ENCODE peak calls at places on chromosomes 12 and 14, in nine cellular contexts. One of them, this sample, is unnamed.

GRCh38 chr12:48767047-48767446 is 21.8 kb downstream of the ADCY6 start:
- DNase-seq in Calu3: no peak
- DNase-seq in activated gamma-delta T cell treated with Interleukin-2 at 50 U/mL for 16 hours: no peak
- DNase-seq in G401: no peak
- DNase-seq in HCT116: no peak
- DNase-seq in ascending aorta: no peak
- DNase-seq in fibroblast of mammary gland: peak
- DNase-seq in cardiac muscle cell: peak
- DNase-seq in NCI-H1105: no peak
- DNase-seq in this sample: no peak

GRCh38 chr14:81001447-81001846 is 46.0 kb downstream of the TSHR start:
- DNase-seq in fibroblast of mammary gland: no peak
- DNase-seq in HCT116: no peak
- DNase-seq in G401: no peak
- DNase-seq in cardiac muscle cell: no peak
- DNase-seq in ascending aorta: no peak
- DNase-seq in activated gamma-delta T cell treated with Interleukin-2 at 50 U/mL for 16 hours: no peak
- DNase-seq in NCI-H1105: no peak
- DNase-seq in Calu3: no peak
- DNase-seq in this sample: no peak

GRCh38 chr12:15562263-15562662 is 226.9 kb downstream of the EPS8 start:
- DNase-seq in HCT116: no peak
- DNase-seq in G401: no peak
- DNase-seq in Calu3: no peak
- DNase-seq in NCI-H1105: no peak
- DNase-seq in activated gamma-delta T cell treated with Interleukin-2 at 50 U/mL for 16 hours: no peak
- DNase-seq in cardiac muscle cell: no peak
- DNase-seq in fibroblast of mammary gland: peak
- DNase-seq in ascending aorta: no peak
- DNase-seq in this sample: no peak

GRCh38 chr12:42802688-42803279 is 213.2 kb upstream of the PRICKLE1 start:
- DNase-seq in activated gamma-delta T cell treated with Interleukin-2 at 50 U/mL for 16 hours: no peak
- DNase-seq in HCT116: no peak
- DNase-seq in fibroblast of mammary gland: peak
- DNase-seq in G401: no peak
- DNase-seq in ascending aorta: no peak
- DNase-seq in Calu3: no peak
- DNase-seq in NCI-H1105: no peak
- DNase-seq in cardiac muscle cell: peak
- DNase-seq in this sample: no peak

GRCh38 chr12:130497331-130497730 is 159.6 kb downstream of the PIWIL1 start:
- DNase-seq in fibroblast of mammary gland: no peak
- DNase-seq in Calu3: no peak
- DNase-seq in NCI-H1105: no peak
- DNase-seq in G401: no peak
- DNase-seq in ascending aorta: no peak
- DNase-seq in HCT116: no peak
- DNase-seq in activated gamma-delta T cell treated with Interleukin-2 at 50 U/mL for 16 hours: no peak
- DNase-seq in cardiac muscle cell: no peak
- DNase-seq in this sample: no peak

GRCh38 chr14:99980299-99980698 is 84.9 kb upstream of the EVL start:
- DNase-seq in ascending aorta: no peak
- DNase-seq in activated gamma-delta T cell treated with Interleukin-2 at 50 U/mL for 16 hours: no peak
- DNase-seq in Calu3: no peak
- DNase-seq in fibroblast of mammary gland: no peak
- DNase-seq in NCI-H1105: no peak
- DNase-seq in G401: no peak
- DNase-seq in HCT116: no peak
- DNase-seq in cardiac muscle cell: no peak
- DNase-seq in this sample: no peak

GRCh38 chr14:51780741-51781140 is 79.7 kb upstream of the GNG2 start:
- DNase-seq in NCI-H1105: no peak
- DNase-seq in Calu3: no peak
- DNase-seq in ascending aorta: no peak
- DNase-seq in HCT116: no peak
- DNase-seq in G401: no peak
- DNase-seq in activated gamma-delta T cell treated with Interleukin-2 at 50 U/mL for 16 hours: no peak
- DNase-seq in cardiac muscle cell: peak
- DNase-seq in fibroblast of mammary gland: peak
- DNase-seq in this sample: no peak

GRCh38 chr14:106268013-106268727 is 741.8 kb downstream of the TMEM121 start:
- DNase-seq in G401: no peak
- DNase-seq in ascending aorta: peak
- DNase-seq in cardiac muscle cell: no peak
- DNase-seq in NCI-H1105: no peak
- DNase-seq in fibroblast of mammary gland: no peak
- DNase-seq in activated gamma-delta T cell treated with Interleukin-2 at 50 U/mL for 16 hours: peak
- DNase-seq in Calu3: peak
- DNase-seq in HCT116: no peak
- DNase-seq in this sample: no peak

GRCh38 chr12:80041071-80041470 is 58.3 kb upstream of the OTOGL start:
- DNase-seq in fibroblast of mammary gland: no peak
- DNase-seq in activated gamma-delta T cell treated with Interleukin-2 at 50 U/mL for 16 hours: no peak
- DNase-seq in NCI-H1105: no peak
- DNase-seq in ascending aorta: no peak
- DNase-seq in HCT116: no peak
- DNase-seq in G401: no peak
- DNase-seq in cardiac muscle cell: no peak
- DNase-seq in Calu3: no peak
- DNase-seq in this sample: no peak

GRCh38 chr14:45664668-45665356 is 411.8 kb upstream of the MIS18BP1 start:
- DNase-seq in fibroblast of mammary gland: no peak
- DNase-seq in activated gamma-delta T cell treated with Interleukin-2 at 50 U/mL for 16 hours: no peak
- DNase-seq in Calu3: no peak
- DNase-seq in cardiac muscle cell: no peak
- DNase-seq in NCI-H1105: no peak
- DNase-seq in G401: no peak
- DNase-seq in HCT116: no peak
- DNase-seq in ascending aorta: no peak
- DNase-seq in this sample: no peak

GRCh38 chr14:104399432-104400155 is 180.0 kb upstream of the C14orf180 start:
- DNase-seq in G401: no peak
- DNase-seq in activated gamma-delta T cell treated with Interleukin-2 at 50 U/mL for 16 hours: no peak
- DNase-seq in fibroblast of mammary gland: no peak
- DNase-seq in NCI-H1105: no peak
- DNase-seq in HCT116: no peak
- DNase-seq in Calu3: no peak
- DNase-seq in ascending aorta: peak
- DNase-seq in cardiac muscle cell: no peak
- DNase-seq in this sample: no peak

GRCh38 chr14:41609704-41610183 is 3.1 kb downstream of the LRFN5 start:
- DNase-seq in NCI-H1105: peak
- DNase-seq in fibroblast of mammary gland: peak
- DNase-seq in cardiac muscle cell: peak
- DNase-seq in ascending aorta: no peak
- DNase-seq in activated gamma-delta T cell treated with Interleukin-2 at 50 U/mL for 16 hours: no peak
- DNase-seq in Calu3: no peak
- DNase-seq in G401: peak
- DNase-seq in HCT116: no peak
- DNase-seq in this sample: no peak

GRCh38 chr12:74598819-74599218 is 61.2 kb downstream of the ATXN7L3B start:
- DNase-seq in fibroblast of mammary gland: no peak
- DNase-seq in Calu3: no peak
- DNase-seq in NCI-H1105: no peak
- DNase-seq in activated gamma-delta T cell treated with Interleukin-2 at 50 U/mL for 16 hours: no peak
- DNase-seq in ascending aorta: no peak
- DNase-seq in cardiac muscle cell: no peak
- DNase-seq in HCT116: no peak
- DNase-seq in G401: no peak
- DNase-seq in this sample: no peak

GRCh38 chr12:52879394-52880351 is 25.2 kb downstream of the KRT8 start:
- DNase-seq in ascending aorta: peak
- DNase-seq in HCT116: peak
- DNase-seq in activated gamma-delta T cell treated with Interleukin-2 at 50 U/mL for 16 hours: peak
- DNase-seq in Calu3: peak
- DNase-seq in cardiac muscle cell: peak
- DNase-seq in fibroblast of mammary gland: peak
- DNase-seq in G401: peak
- DNase-seq in NCI-H1105: peak
- DNase-seq in this sample: peak

GRCh38 chr14:63857467-63858030 is 4.7 kb downstream of the SYNE2 start:
- DNase-seq in activated gamma-delta T cell treated with Interleukin-2 at 50 U/mL for 16 hours: peak
- DNase-seq in G401: no peak
- DNase-seq in HCT116: no peak
- DNase-seq in NCI-H1105: no peak
- DNase-seq in Calu3: no peak
- DNase-seq in fibroblast of mammary gland: peak
- DNase-seq in ascending aorta: no peak
- DNase-seq in cardiac muscle cell: no peak
- DNase-seq in this sample: no peak

GRCh38 chr12:13606290-13606689 is 375.1 kb downstream of the GRIN2B start:
- DNase-seq in Calu3: no peak
- DNase-seq in cardiac muscle cell: no peak
- DNase-seq in activated gamma-delta T cell treated with Interleukin-2 at 50 U/mL for 16 hours: no peak
- DNase-seq in fibroblast of mammary gland: peak
- DNase-seq in G401: no peak
- DNase-seq in NCI-H1105: no peak
- DNase-seq in HCT116: no peak
- DNase-seq in ascending aorta: no peak
- DNase-seq in this sample: no peak

GRCh38 chr12:80936642-80937390 is 918 bp downstream of the LIN7A start:
- DNase-seq in HCT116: peak
- DNase-seq in fibroblast of mammary gland: peak
- DNase-seq in ascending aorta: no peak
- DNase-seq in activated gamma-delta T cell treated with Interleukin-2 at 50 U/mL for 16 hours: no peak
- DNase-seq in G401: no peak
- DNase-seq in cardiac muscle cell: peak
- DNase-seq in Calu3: peak
- DNase-seq in NCI-H1105: peak
- DNase-seq in this sample: peak

GRCh38 chr14:49962616-49963015 is 69.7 kb downstream of the ARF6 start:
- DNase-seq in HCT116: no peak
- DNase-seq in G401: no peak
- DNase-seq in NCI-H1105: no peak
- DNase-seq in ascending aorta: no peak
- DNase-seq in fibroblast of mammary gland: peak
- DNase-seq in activated gamma-delta T cell treated with Interleukin-2 at 50 U/mL for 16 hours: no peak
- DNase-seq in cardiac muscle cell: no peak
- DNase-seq in Calu3: peak
- DNase-seq in this sample: no peak

GRCh38 chr14:96961895-96962294 is 164.7 kb downstream of the VRK1 start:
- DNase-seq in activated gamma-delta T cell treated with Interleukin-2 at 50 U/mL for 16 hours: no peak
- DNase-seq in NCI-H1105: no peak
- DNase-seq in HCT116: no peak
- DNase-seq in fibroblast of mammary gland: no peak
- DNase-seq in cardiac muscle cell: no peak
- DNase-seq in Calu3: no peak
- DNase-seq in G401: no peak
- DNase-seq in ascending aorta: no peak
- DNase-seq in this sample: no peak

GRCh38 chr14:99560946-99561683 is 42.9 kb downstream of the CCDC85C start:
- DNase-seq in Calu3: peak
- DNase-seq in ascending aorta: no peak
- DNase-seq in activated gamma-delta T cell treated with Interleukin-2 at 50 U/mL for 16 hours: no peak
- DNase-seq in cardiac muscle cell: no peak
- DNase-seq in NCI-H1105: no peak
- DNase-seq in fibroblast of mammary gland: no peak
- DNase-seq in G401: peak
- DNase-seq in HCT116: no peak
- DNase-seq in this sample: no peak